ENCODE peak calls at places on chromosomes 3 and 15, in six cellular contexts. T is fibroblast of pulmonary artery, J is cardiac fibroblast, R is kidney epithelial cell, V is body of pancreas, H is transverse colon. N is an unnamed sample.

GRCh38 chr15:56205061-56205876 is 38.4 kb downstream of the RFX7 start:
- DNase-seq in T (peak; percentile 39), J (peak; percentile 20), R (no peak), V (no peak), H (no peak), N (no peak)

GRCh38 chr3:6962796-6963195 is 101.9 kb downstream of the GRM7 start:
- DNase-seq in T (no peak), J (no peak), R (no peak), V (no peak), H (no peak), N (no peak)

GRCh38 chr3:66383023-66383422 is 117.8 kb downstream of the LRIG1 start:
- DNase-seq in T (no peak), J (no peak), R (no peak), V (no peak), H (no peak), N (no peak)

GRCh38 chr3:73530030-73530411 is 94.7 kb downstream of the PDZRN3 start:
- DNase-seq in T (peak; percentile 61), J (peak; percentile 40), R (no peak), V (no peak), H (no peak), N (no peak)

GRCh38 chr15:70492240-70493177 is 270.8 kb downstream of the UACA start:
- DNase-seq in T (peak; percentile 72), J (peak; percentile 85), R (peak; percentile 89), V (no peak), H (peak; percentile 76), N (no peak)

GRCh38 chr3:187974857-187975257 is 179.1 kb upstream of the LPP start:
- DNase-seq in T (no peak), J (no peak), R (no peak), V (no peak), H (no peak), N (no peak)

GRCh38 chr15:28931828-28932227 is 46.1 kb downstream of the APBA2 start:
- DNase-seq in T (no peak), J (no peak), R (no peak), V (no peak), H (no peak), N (no peak)

GRCh38 chr15:58771621-58772235 is 626 bp downstream of the MINDY2 start:
- DNase-seq in T (no peak), J (no peak), R (no peak), V (peak; percentile 58), H (peak; percentile 54), N (no peak)

GRCh38 chr3:69649713-69650419 is 89.4 kb upstream of the MITF start:
- DNase-seq in T (peak; percentile 71), J (peak; percentile 58), R (no peak), V (no peak), H (no peak), N (no peak)

GRCh38 chr15:72604794-72605193 is 49.7 kb upstream of the GOLGA6B start:
- DNase-seq in T (no peak), J (no peak), R (no peak), V (no peak), H (no peak), N (no peak)

GRCh38 chr3:18302517-18302916 is 122.6 kb downstream of the SATB1 start:
- DNase-seq in T (peak; percentile 40), J (peak; percentile 58), R (no peak), V (no peak), H (peak; percentile 7), N (no peak)

GRCh38 chr3:100709840-100710235 is 544 bp downstream of the TFG start:
- DNase-seq in T (peak; percentile 40), J (peak; percentile 46), R (no peak), V (peak; percentile 38), H (peak; percentile 39), N (no peak)

GRCh38 chr3:42731476-42732195 is 29.0 kb upstream of the HHATL start:
- DNase-seq in T (no peak), J (no peak), R (no peak), V (no peak), H (no peak), N (no peak)

GRCh38 chr3:87206070-87206469 is 21.0 kb upstream of the CHMP2B start:
- DNase-seq in T (peak; percentile 71), J (peak; percentile 78), R (peak; percentile 41), V (no peak), H (no peak), N (peak; percentile 30)

GRCh38 chr3:119580148-119580760 is 962 bp downstream of the ADPRH start:
- DNase-seq in T (peak; percentile 25), J (no peak), R (no peak), V (peak; percentile 26), H (peak; percentile 53), N (no peak)
- H3K4me3 ChIP-seq in T (peak overlapping the region; percentile 53), J (peak overlapping the region; percentile 57), R (peak overlapping the region; percentile 57), V (peak overlapping the region; percentile 46), H (peak overlapping the region; percentile 49), N (peak overlapping the region; percentile 65)

GRCh38 chr3:151008699-151009098 is 36.2 kb upstream of the CLRN1 start:
- DNase-seq in T (peak; percentile 82), J (peak; percentile 81), R (no peak), V (no peak), H (no peak), N (no peak)
- TF ChIP-seq CTCF in T (peak; percentile 64), J (peak; percentile 72), R (peak; percentile 24), V (no peak), H (no peak), N (peak; percentile 47)

DNA sequence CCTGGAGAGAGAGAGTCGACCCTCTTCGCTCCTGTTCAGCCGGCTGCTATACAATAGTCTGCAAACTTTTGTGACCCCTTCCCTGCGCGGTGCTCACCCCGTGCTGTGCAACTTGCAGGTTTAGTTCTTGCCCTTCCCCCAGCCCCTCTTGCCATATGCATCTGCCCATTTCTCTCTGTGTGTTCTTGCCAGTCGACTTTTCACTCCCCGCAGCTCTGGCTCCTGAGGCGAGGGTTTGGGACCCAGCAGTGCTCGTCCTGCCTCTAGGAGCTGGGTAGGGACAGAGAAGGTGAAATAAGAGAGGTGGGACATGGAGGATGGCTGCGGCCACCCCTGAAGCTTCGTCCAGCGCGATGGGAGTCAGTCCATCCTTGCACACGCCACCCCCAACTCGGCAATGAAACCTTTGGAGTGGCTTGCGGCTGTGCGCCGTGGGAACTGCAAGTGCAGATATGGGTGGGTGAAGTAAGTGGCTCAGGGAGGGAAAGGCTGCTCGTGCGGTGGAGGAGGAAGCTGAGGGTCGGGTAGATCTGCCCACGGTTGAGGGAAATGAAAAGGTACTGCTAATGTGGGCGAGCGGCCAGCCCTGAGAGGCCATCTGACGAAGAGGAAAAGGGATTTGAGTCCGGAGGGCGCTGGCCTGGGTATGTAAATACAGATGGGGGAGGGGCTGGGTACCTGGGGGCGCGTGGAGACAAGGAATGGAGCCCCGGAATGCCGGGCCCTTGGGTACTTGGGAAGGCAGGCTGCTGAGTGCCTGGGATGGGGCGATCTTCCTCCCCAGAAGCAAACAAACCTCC is 1.0 kb downstream of the LRRC3B start:
- DNase-seq in T (no peak), J (no peak), R (no peak), V (no peak), H (no peak), N (no peak)
- H3K4me3 ChIP-seq in T (no peak overlapping the region), J (no peak overlapping the region), R (no peak overlapping the region), V (no peak overlapping the region), H (no peak overlapping the region), N (no peak overlapping the region)

GRCh38 chr15:80660114-80660513 is 35.0 kb upstream of the ABHD17C start:
- DNase-seq in T (peak; percentile 67), J (peak; percentile 49), R (no peak), V (peak; percentile 21), H (peak; percentile 51), N (peak; percentile 2)
- TF ChIP-seq CTCF in T (peak; percentile 70), J (peak; percentile 44), R (peak; percentile 69), V (peak; percentile 20), H (peak; percentile 15), N (peak; percentile 74)

GRCh38 chr3:58434511-58434910 is 879 bp upstream of the PDHB start:
- DNase-seq in T (no peak), J (no peak), R (no peak), V (no peak), H (no peak), N (no peak)
- H3K4me3 ChIP-seq in T (no peak overlapping the region), J (no peak overlapping the region), R (no peak overlapping the region), V (no peak overlapping the region), H (no peak overlapping the region), N (no peak overlapping the region)

GRCh38 chr15:42371125-42371524 is 11.8 kb downstream of the CAPN3 start:
- DNase-seq in T (peak; percentile 53), J (peak; percentile 69), R (no peak), V (no peak), H (no peak), N (no peak)
- TF ChIP-seq CTCF in T (peak; percentile 26), J (peak; percentile 36), R (no peak), V (no peak), H (no peak), N (no peak)

DNA sequence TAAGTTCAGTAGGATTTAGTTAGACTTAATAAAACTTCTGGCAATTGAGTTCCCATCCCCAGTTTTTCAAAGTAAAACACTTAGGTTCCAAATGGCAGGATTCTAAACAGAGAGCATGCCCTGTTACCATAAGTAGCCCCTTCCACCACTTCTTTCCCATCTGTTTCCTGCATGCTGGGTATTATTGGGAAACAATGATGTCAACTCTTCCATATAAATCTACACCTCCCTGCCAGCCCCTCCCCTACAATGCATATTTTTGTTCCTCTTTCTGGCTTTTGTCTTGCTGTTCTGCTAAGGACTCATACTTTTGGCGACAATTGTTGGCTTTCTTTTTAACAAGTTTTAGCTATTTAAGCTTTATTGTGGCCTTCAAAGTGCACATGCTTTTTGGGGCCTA is 11.1 kb downstream of the ARHGAP31 start:
- DNase-seq in T (peak; percentile 56), J (peak; percentile 44), R (no peak), V (no peak), H (no peak), N (no peak)
- H3K4me3 ChIP-seq in T (no peak overlapping the region), J (no peak overlapping the region), R (no peak overlapping the region), V (no peak overlapping the region), H (no peak overlapping the region), N (no peak overlapping the region)

N was measured in retinal pigment epithelial cell.